ENCODE peak calls at places on chromosomes 12 and 14, in six cellular contexts. Q, L, X, J, Y and W are unnamed samples.

GRCh38 chr12:117158096-117158495 is 32.2 kb downstream of the FBXO21 start:
- DNase-seq in Q (no peak), L (no peak), X (no peak), J (no peak), Y (no peak), W (no peak)

GRCh38 chr12:110330124-110330523 is 49.1 kb downstream of the ATP2A2 start:
- DNase-seq in Q (no peak), L (no peak), X (no peak), J (no peak), Y (no peak), W (no peak)

GRCh38 chr14:34049769-34050168 is 98.9 kb upstream of the EGLN3 start:
- DNase-seq in Q (no peak), L (no peak), X (no peak), J (no peak), Y (no peak), W (no peak)

GRCh38 chr14:103961928-103962578 is 19.7 kb upstream of the RD3L start:
- DNase-seq in Q (no peak), L (no peak), X (no peak), J (no peak), Y (no peak), W (no peak)

GRCh38 chr12:86247871-86248270 is 8.3 kb downstream of the MGAT4C start:
- DNase-seq in Q (no peak), L (no peak), X (no peak), J (no peak), Y (no peak), W (no peak)

GRCh38 chr14:93231129-93231979 is 24.3 kb downstream of the UBR7 start:
- DNase-seq in Q (no peak), L (peak; percentile 42), X (no peak), J (peak; percentile 78), Y (no peak), W (no peak)

GRCh38 chr12:12686472-12686871 is 9.5 kb downstream of the GPR19 start:
- DNase-seq in Q (no peak), L (no peak), X (no peak), J (no peak), Y (no peak), W (no peak)

GRCh38 chr12:15701212-15701611 is 88.0 kb downstream of the EPS8 start:
- DNase-seq in Q (no peak), L (no peak), X (no peak), J (no peak), Y (no peak), W (no peak)

GRCh38 chr12:67331123-67331522 is 62.0 kb downstream of the CAND1 start:
- DNase-seq in Q (no peak), L (no peak), X (no peak), J (no peak), Y (no peak), W (no peak)

GRCh38 chr14:68257969-68258368 is 438.4 kb downstream of the RAD51B start:
- DNase-seq in Q (no peak), L (no peak), X (no peak), J (no peak), Y (no peak), W (no peak)
- H3K4me1 ChIP-seq in Q (peaks cover 66% of the 10 kb centered on the region), L (no peaks in the 10 kb centered on the region), X (peaks cover 37% of the 10 kb centered on the region), J (peaks cover 29% of the 10 kb centered on the region), Y (peaks cover 3% of the 10 kb centered on the region), W (peaks cover 9% of the 10 kb centered on the region)

DNA sequence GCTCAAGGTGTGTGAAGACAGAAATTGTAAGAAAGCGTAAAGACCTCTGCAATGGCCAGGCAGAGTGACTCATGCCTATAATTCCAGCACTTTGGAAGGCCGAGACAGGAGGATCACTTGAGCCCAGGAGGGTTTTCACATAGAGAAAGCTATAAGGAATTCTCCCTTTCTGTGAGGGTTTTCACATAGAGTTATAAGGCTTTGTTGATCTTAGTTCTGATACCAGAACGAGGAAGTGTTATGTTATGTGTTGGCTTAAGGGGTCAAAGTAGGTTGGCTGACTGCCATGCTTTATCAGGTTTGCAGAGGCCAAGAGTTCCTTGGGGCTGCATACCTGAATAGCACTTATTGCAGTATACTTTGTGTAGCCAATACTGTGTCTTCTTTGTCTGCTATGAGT is 139.1 kb downstream of the ERC1 start:
- DNase-seq in Q (no peak), L (no peak), X (no peak), J (no peak), Y (no peak), W (no peak)
- H3K27ac ChIP-seq in Q (no peak overlapping the region), L (no peak overlapping the region), X (no peak overlapping the region), J (no peak overlapping the region), Y (no peak overlapping the region), W (no peak overlapping the region)

GRCh38 chr14:53571589-53571988 is 385.0 kb downstream of the BMP4 start:
- DNase-seq in Q (no peak), L (no peak), X (no peak), J (no peak), Y (no peak), W (no peak)
- H3K4me1 ChIP-seq in Q (no peaks in the 10 kb centered on the region), L (no peaks in the 10 kb centered on the region), X (peaks cover 2% of the 10 kb centered on the region), J (no peaks in the 10 kb centered on the region), Y (no peaks in the 10 kb centered on the region), W (no peaks in the 10 kb centered on the region)

GRCh38 chr14:73633517-73634332 is 11.1 kb upstream of the DNAL1 start:
- DNase-seq in Q (peak; percentile 67), L (peak; percentile 56), X (peak; percentile 87), J (peak; percentile 62), Y (peak; percentile 24), W (peak; percentile 53)
- H3K27ac ChIP-seq in Q (no peak overlapping the region), L (peak overlapping the region; percentile 70), X (no peak overlapping the region), J (peak overlapping the region; percentile 77), Y (peak overlapping the region; percentile 82), W (peak overlapping the region; percentile 59)

GRCh38 chr12:120116443-120116791 is at the start of gene RAB35:
- DNase-seq in Q (no peak), L (no peak), X (no peak), J (peak; percentile 96), Y (no peak), W (no peak)
- H3K4me1 ChIP-seq in Q (peaks cover 84% of the 10 kb centered on the region), L (peaks cover 16% of the 10 kb centered on the region), X (peaks cover 5% of the 10 kb centered on the region), J (peaks cover 33% of the 10 kb centered on the region), Y (peaks cover 42% of the 10 kb centered on the region), W (peaks cover 17% of the 10 kb centered on the region)